ENCODE peak calls at places on chromosomes 13 and 19, in four cellular contexts. M is PC-9, Z is GM23248, T is PC-3. Y is an unnamed sample.

GRCh38 chr19:4428326-4428975 is 26.0 kb downstream of the CHAF1A start:
- DNase-seq in T (no peak), M (no peak), Z (no peak), Y (no peak)

GRCh38 chr13:19845758-19846157 is 17.7 kb downstream of the ZMYM5 start:
- DNase-seq in M (peak; percentile 83), Z (peak; percentile 96), T (peak; percentile 99), Y (no peak)

GRCh38 chr13:30126903-30127428 is 180.4 kb downstream of the KATNAL1 start:
- DNase-seq in Z (peak; percentile 47), M (no peak), T (no peak), Y (no peak)

GRCh38 chr13:53513199-53513598 is 484.6 kb downstream of the OLFM4 start:
- DNase-seq in Z (no peak), T (no peak), M (no peak), Y (no peak)

GRCh38 chr13:106986033-106986484 is 418.1 kb upstream of the ARGLU1 start:
- DNase-seq in Z (peak; percentile 3), T (no peak), M (no peak), Y (no peak)

GRCh38 chr13:100315522-100315921 is 226.6 kb downstream of the PCCA start:
- DNase-seq in T (peak; percentile 4), Z (no peak), M (no peak), Y (no peak)

GRCh38 chr13:23966691-23967615 is 69.7 kb upstream of the C1QTNF9B start:
- DNase-seq in Z (no peak), T (peak; percentile 37), M (no peak), Y (no peak)

GRCh38 chr13:96994030-96994848 is at the start of gene OXGR1:
- DNase-seq in M (no peak), Z (peak; percentile 14), T (no peak), Y (no peak)

GRCh38 chr13:37138917-37139316 is 33.5 kb upstream of the CSNK1A1L start:
- DNase-seq in Z (peak; percentile 40), T (no peak), M (no peak), Y (no peak)

GRCh38 chr13:59893261-59893660 is 270.5 kb downstream of the DIAPH3 start:
- DNase-seq in Z (no peak), M (no peak), T (no peak), Y (no peak)

GRCh38 chr13:53281677-53282076 is 253.1 kb downstream of the OLFM4 start:
- DNase-seq in Z (no peak), M (no peak), T (no peak), Y (no peak)

GRCh38 chr13:108363651-108364050 is 94.1 kb downstream of the TNFSF13B start:
- DNase-seq in M (no peak), T (no peak), Z (no peak), Y (no peak)

GRCh38 chr19:12564016-12564664 is 12.9 kb upstream of the ZNF564 start:
- DNase-seq in T (peak; percentile 96), M (peak; percentile 75), Z (peak; percentile 93), Y (peak; percentile 87)

GRCh38 chr19:37997911-37998344 is 90.9 kb downstream of the SIPA1L3 start:
- DNase-seq in T (peak; percentile 97), M (peak; percentile 77), Z (peak; percentile 96), Y (no peak)

GRCh38 chr13:43874512-43875092 is 4.9 kb downstream of the CCDC122 start:
- DNase-seq in M (no peak), T (peak; percentile 45), Z (peak; percentile 51), Y (peak; percentile 57)

GRCh38 chr19:29267701-29268100 is 54.8 kb upstream of the UQCRFS1 start:
- DNase-seq in M (no peak), Z (no peak), T (no peak), Y (no peak)

GRCh38 chr19:35673121-35673804 is 6.9 kb downstream of the UPK1A start:
- DNase-seq in M (no peak), Z (peak; percentile 73), T (no peak), Y (no peak)

GRCh38 chr19:41416194-41416674 is 10.9 kb downstream of the B3GNT8 start:
- DNase-seq in T (no peak), Z (no peak), M (no peak), Y (no peak)

GRCh38 chr19:35559781-35560180 is 3.7 kb downstream of the ATP4A start:
- DNase-seq in M (no peak), Z (no peak), T (no peak), Y (no peak)

GRCh38 chr19:31408460-31409124 is 59.4 kb upstream of the TSHZ3 start:
- DNase-seq in Z (peak; percentile 90), M (no peak), T (peak; percentile 36), Y (no peak)
- H3K9me2 ChIP-seq in Z (no peaks in the 10 kb centered on the region), M (no peaks in the 10 kb centered on the region), T (no peaks in the 10 kb centered on the region), Y (no peaks in the 10 kb centered on the region)

GRCh38 chr13:35881360-35881759 is 249.8 kb downstream of the DCLK1 start:
- DNase-seq in M (no peak), Z (peak; percentile 27), T (no peak), Y (no peak)

GRCh38 chr13:35876601-35877000 is 254.6 kb downstream of the DCLK1 start:
- DNase-seq in T (no peak), Z (peak; percentile 24), M (no peak), Y (no peak)

GRCh38 chr13:35882722-35883497 is 248.3 kb downstream of the DCLK1 start:
- DNase-seq in Z (no peak), T (peak; percentile 35), M (no peak), Y (no peak)

GRCh38 chr13:35874704-35875103 is 256.5 kb downstream of the DCLK1 start:
- DNase-seq in T (no peak), M (no peak), Z (no peak), Y (no peak)

DNA sequence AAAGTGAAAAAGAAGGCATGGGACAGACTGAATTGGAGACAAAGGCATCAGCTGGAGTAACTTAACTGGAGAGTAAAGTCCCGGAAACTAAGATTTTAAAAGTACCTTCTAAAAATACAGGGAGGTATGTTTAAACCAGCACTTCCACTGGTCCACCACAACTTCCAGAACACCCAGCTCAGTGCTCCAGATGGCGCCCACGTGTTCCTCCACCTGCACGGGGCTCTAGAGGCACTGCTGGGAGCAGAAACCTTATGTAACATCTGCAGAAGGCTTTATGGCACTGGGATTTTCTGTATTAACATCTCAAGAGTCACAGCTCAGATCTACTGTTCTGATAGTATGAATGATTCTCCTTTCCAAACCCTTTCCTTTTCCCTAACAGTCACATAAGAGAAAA is 252.1 kb downstream of the DCLK1 start:
- DNase-seq in M (no peak), Z (no peak), T (no peak), Y (no peak)
- H3K9me2 ChIP-seq in M (no peaks in the 10 kb centered on the region), Z (no peaks in the 10 kb centered on the region), T (no peaks in the 10 kb centered on the region), Y (no peaks in the 10 kb centered on the region)

GRCh38 chr19:16673226-16673625 is 12.3 kb downstream of the TMEM38A start:
- DNase-seq in M (no peak), T (no peak), Z (no peak), Y (no peak)
- H3K9me2 ChIP-seq in M (no peaks in the 10 kb centered on the region), T (no peaks in the 10 kb centered on the region), Z (no peaks in the 10 kb centered on the region), Y (no peaks in the 10 kb centered on the region)

GRCh38 chr19:2478756-2479555 is 3.0 kb downstream of the GADD45B start:
- DNase-seq in T (peak; percentile 68), M (peak; percentile 60), Z (peak; percentile 94), Y (peak; percentile 71)

GRCh38 chr19:2481466-2481865 is 5.5 kb downstream of the GADD45B start:
- DNase-seq in M (no peak), Z (no peak), T (no peak), Y (no peak)

GRCh38 chr19:2477732-2478191 is 1.8 kb downstream of the GADD45B start:
- DNase-seq in T (peak; percentile 35), Z (peak; percentile 64), M (peak; percentile 43), Y (peak; percentile 69)

GRCh38 chr19:2478324-2478755 is 2.4 kb downstream of the GADD45B start:
- DNase-seq in M (peak; percentile 79), Z (peak; percentile 87), T (peak; percentile 53), Y (peak; percentile 77)

DNA sequence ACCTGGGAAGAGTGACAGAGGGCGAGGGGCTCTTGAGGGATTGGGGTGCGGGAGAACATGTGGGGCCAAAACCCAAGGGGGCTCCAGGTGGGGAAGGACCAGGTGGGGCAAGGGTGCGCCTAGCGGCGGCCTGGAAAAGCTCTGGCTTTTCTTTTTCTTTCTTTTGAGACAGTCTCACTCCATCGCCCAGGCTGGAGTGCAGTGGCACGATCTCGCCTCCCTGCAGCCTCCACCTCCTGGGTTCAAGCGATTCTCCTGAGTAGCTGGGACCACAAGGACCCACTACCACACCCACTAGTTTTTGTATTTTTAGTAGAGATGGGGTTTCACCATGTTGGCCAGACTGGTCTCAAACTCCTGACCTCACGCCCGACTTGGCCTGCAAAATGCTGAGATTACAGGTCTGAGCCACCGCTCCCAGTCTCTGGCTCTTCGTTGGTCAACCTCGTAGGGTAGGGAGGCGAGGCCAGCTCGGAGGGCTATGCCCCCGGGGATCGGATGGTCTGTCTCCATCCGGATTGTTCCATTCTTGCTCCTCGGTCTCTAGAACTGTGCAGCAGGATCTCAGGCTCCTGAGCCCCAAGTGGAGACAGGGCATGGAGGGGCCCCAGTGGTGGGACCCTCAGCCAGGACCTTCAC is 3.7 kb downstream of the GADD45B start:
- DNase-seq in T (no peak), Z (peak; percentile 53), M (no peak), Y (peak; percentile 61)
- H3K9me2 ChIP-seq in T (no peaks in the 10 kb centered on the region), Z (no peaks in the 10 kb centered on the region), M (no peaks in the 10 kb centered on the region), Y (no peaks in the 10 kb centered on the region)

DNA sequence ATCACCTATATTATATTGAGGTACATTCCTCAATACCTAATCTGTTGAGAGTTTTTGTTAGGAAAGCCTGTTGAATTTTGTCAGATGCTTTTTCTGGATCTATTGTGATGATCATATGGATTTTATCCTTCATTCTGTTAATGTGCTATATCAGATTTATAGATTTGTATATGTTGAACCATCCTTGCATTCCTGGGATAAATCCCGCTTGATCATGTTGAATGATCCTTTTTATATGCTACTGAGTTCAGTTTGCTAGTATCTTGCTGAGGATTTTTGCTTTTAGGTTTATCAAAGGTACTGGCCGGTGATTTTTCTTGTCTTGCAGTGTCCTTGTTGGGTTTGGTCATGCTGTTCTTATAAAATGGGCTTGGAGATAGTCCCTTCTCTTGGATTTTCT is 12.0 kb upstream of the ZNF331 start:
- DNase-seq in Z (no peak), T (no peak), M (no peak), Y (no peak)
- H3K9me2 ChIP-seq in Z (no peaks in the 10 kb centered on the region), T (no peaks in the 10 kb centered on the region), M (no peaks in the 10 kb centered on the region), Y (no peaks in the 10 kb centered on the region)

DNA sequence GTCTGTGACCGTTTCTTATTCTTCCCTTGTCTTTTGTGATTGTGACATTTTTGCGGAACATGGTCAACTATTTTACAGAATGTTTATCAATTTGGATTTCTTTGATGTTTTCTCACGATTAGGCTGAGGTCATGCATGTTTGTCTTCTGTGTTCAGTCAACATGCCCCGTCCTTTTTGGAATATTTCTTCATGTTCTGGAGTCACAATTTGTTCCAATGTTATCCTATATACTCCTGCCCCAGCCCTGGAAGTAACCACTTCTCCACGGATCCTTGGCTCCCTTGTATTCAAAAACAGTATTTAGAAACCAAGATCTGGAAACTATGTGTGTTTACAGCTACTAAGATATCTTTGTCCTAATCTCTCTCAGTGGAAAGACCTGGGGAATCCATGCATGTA is 9.6 kb downstream of the CARD8 start:
- DNase-seq in Z (no peak), M (no peak), T (no peak), Y (no peak)
- H3K9me2 ChIP-seq in Z (no peaks in the 10 kb centered on the region), M (no peaks in the 10 kb centered on the region), T (no peaks in the 10 kb centered on the region), Y (no peaks in the 10 kb centered on the region)